ENCODE peak calls at places on chromosome 9, in four cellular contexts. One of them, this sample, is unnamed.
A peak's percentile ranks its signal among the peaks of the same experiment; 100 is the strongest.

GRCh38 chr9:114157516-114158176 is 2.3 kb downstream of the COL27A1 start:
- DNase-seq in stimulated activated CD4-positive, alpha-beta T cell treated with anti-CD3 and anti-CD28 coated beads, Interleukin-2, amount 100 ng/mL, for 48 hours: no peak
- DNase-seq in EL: peak; percentile 41
- DNase-seq in RWPE1: no peak
- DNase-seq in this sample: no peak

GRCh38 chr9:96217358-96217755 is 84.6 kb downstream of the HSD17B3 start:
- DNase-seq in stimulated activated CD4-positive, alpha-beta T cell treated with anti-CD3 and anti-CD28 coated beads, Interleukin-2, amount 100 ng/mL, for 48 hours: no peak
- DNase-seq in EL: no peak
- DNase-seq in RWPE1: no peak
- DNase-seq in this sample: no peak

GRCh38 chr9:68492801-68493200 is 47.9 kb downstream of the TMEM252 start:
- DNase-seq in RWPE1: no peak
- DNase-seq in stimulated activated CD4-positive, alpha-beta T cell treated with anti-CD3 and anti-CD28 coated beads, Interleukin-2, amount 100 ng/mL, for 48 hours: no peak
- DNase-seq in EL: no peak
- DNase-seq in this sample: no peak

GRCh38 chr9:33106827-33107621 is 30.6 kb upstream of the SMU1 start:
- DNase-seq in stimulated activated CD4-positive, alpha-beta T cell treated with anti-CD3 and anti-CD28 coated beads, Interleukin-2, amount 100 ng/mL, for 48 hours: no peak
- DNase-seq in RWPE1: peak; percentile 53
- DNase-seq in EL: peak; percentile 91
- DNase-seq in this sample: no peak

GRCh38 chr9:71858812-71859211 is 52.2 kb downstream of the ABHD17B start:
- DNase-seq in stimulated activated CD4-positive, alpha-beta T cell treated with anti-CD3 and anti-CD28 coated beads, Interleukin-2, amount 100 ng/mL, for 48 hours: no peak
- DNase-seq in EL: peak; percentile 39
- DNase-seq in RWPE1: peak; percentile 7
- DNase-seq in this sample: no peak

GRCh38 chr9:129341197-129341990 is 163.3 kb upstream of the IER5L start:
- DNase-seq in stimulated activated CD4-positive, alpha-beta T cell treated with anti-CD3 and anti-CD28 coated beads, Interleukin-2, amount 100 ng/mL, for 48 hours: no peak
- DNase-seq in RWPE1: no peak
- DNase-seq in EL: no peak
- DNase-seq in this sample: no peak

GRCh38 chr9:108687360-108687981 is 168.3 kb downstream of the ACTL7B start:
- DNase-seq in RWPE1: no peak
- DNase-seq in EL: peak; percentile 52
- DNase-seq in stimulated activated CD4-positive, alpha-beta T cell treated with anti-CD3 and anti-CD28 coated beads, Interleukin-2, amount 100 ng/mL, for 48 hours: no peak
- DNase-seq in this sample: no peak

GRCh38 chr9:112072721-112073553 is 102.2 kb downstream of the SUSD1 start:
- DNase-seq in stimulated activated CD4-positive, alpha-beta T cell treated with anti-CD3 and anti-CD28 coated beads, Interleukin-2, amount 100 ng/mL, for 48 hours: no peak
- DNase-seq in EL: peak; percentile 84
- DNase-seq in RWPE1: no peak
- DNase-seq in this sample: no peak

GRCh38 chr9:135770203-135770535 is 68.2 kb downstream of the KCNT1 start:
- DNase-seq in RWPE1: no peak
- DNase-seq in EL: no peak
- DNase-seq in stimulated activated CD4-positive, alpha-beta T cell treated with anti-CD3 and anti-CD28 coated beads, Interleukin-2, amount 100 ng/mL, for 48 hours: no peak
- DNase-seq in this sample: no peak

GRCh38 chr9:20684865-20685696 is 1.0 kb downstream of the FOCAD start:
- DNase-seq in RWPE1: peak; percentile 61
- DNase-seq in stimulated activated CD4-positive, alpha-beta T cell treated with anti-CD3 and anti-CD28 coated beads, Interleukin-2, amount 100 ng/mL, for 48 hours: no peak
- DNase-seq in EL: peak; percentile 74
- DNase-seq in this sample: no peak

GRCh38 chr9:110255417-110256141 is 728 bp downstream of the TXN start:
- DNase-seq in stimulated activated CD4-positive, alpha-beta T cell treated with anti-CD3 and anti-CD28 coated beads, Interleukin-2, amount 100 ng/mL, for 48 hours: peak; percentile 52
- DNase-seq in RWPE1: peak; percentile 59
- DNase-seq in EL: peak; percentile 71
- DNase-seq in this sample: peak; percentile 24

GRCh38 chr9:136403915-136404800 is 4.2 kb upstream of the SNAPC4 start:
- DNase-seq in RWPE1: no peak
- DNase-seq in EL: no peak
- DNase-seq in stimulated activated CD4-positive, alpha-beta T cell treated with anti-CD3 and anti-CD28 coated beads, Interleukin-2, amount 100 ng/mL, for 48 hours: no peak
- DNase-seq in this sample: peak; percentile 51

GRCh38 chr9:84697494-84698114 is 28.1 kb downstream of the NTRK2 start:
- DNase-seq in RWPE1: peak; percentile 65
- DNase-seq in stimulated activated CD4-positive, alpha-beta T cell treated with anti-CD3 and anti-CD28 coated beads, Interleukin-2, amount 100 ng/mL, for 48 hours: peak; percentile 32
- DNase-seq in EL: peak; percentile 50
- DNase-seq in this sample: peak; percentile 28

GRCh38 chr9:9799287-9799686 is 813.5 kb downstream of the PTPRD start:
- DNase-seq in RWPE1: no peak
- DNase-seq in stimulated activated CD4-positive, alpha-beta T cell treated with anti-CD3 and anti-CD28 coated beads, Interleukin-2, amount 100 ng/mL, for 48 hours: no peak
- DNase-seq in EL: no peak
- DNase-seq in this sample: no peak

GRCh38 chr9:130287736-130288135 is 22.2 kb downstream of the HMCN2 start:
- DNase-seq in stimulated activated CD4-positive, alpha-beta T cell treated with anti-CD3 and anti-CD28 coated beads, Interleukin-2, amount 100 ng/mL, for 48 hours: no peak
- DNase-seq in RWPE1: no peak
- DNase-seq in EL: no peak
- DNase-seq in this sample: no peak

GRCh38 chr9:128683340-128684064 is 5.5 kb upstream of the SET start:
- DNase-seq in RWPE1: peak; percentile 90
- DNase-seq in EL: peak; percentile 51
- DNase-seq in stimulated activated CD4-positive, alpha-beta T cell treated with anti-CD3 and anti-CD28 coated beads, Interleukin-2, amount 100 ng/mL, for 48 hours: no peak
- DNase-seq in this sample: no peak

GRCh38 chr9:70081120-70081495 is 37.5 kb downstream of the MAMDC2 start:
- DNase-seq in RWPE1: no peak
- DNase-seq in stimulated activated CD4-positive, alpha-beta T cell treated with anti-CD3 and anti-CD28 coated beads, Interleukin-2, amount 100 ng/mL, for 48 hours: no peak
- DNase-seq in EL: peak; percentile 72
- DNase-seq in this sample: no peak

GRCh38 chr9:33081128-33081851 is 4.8 kb upstream of the SMU1 start:
- DNase-seq in RWPE1: peak; percentile 93
- DNase-seq in stimulated activated CD4-positive, alpha-beta T cell treated with anti-CD3 and anti-CD28 coated beads, Interleukin-2, amount 100 ng/mL, for 48 hours: peak; percentile 43
- DNase-seq in EL: peak; percentile 87
- DNase-seq in this sample: peak; percentile 36

GRCh38 chr9:20355022-20355421 is 267.3 kb downstream of the MLLT3 start:
- DNase-seq in stimulated activated CD4-positive, alpha-beta T cell treated with anti-CD3 and anti-CD28 coated beads, Interleukin-2, amount 100 ng/mL, for 48 hours: no peak
- DNase-seq in RWPE1: peak; percentile 22
- DNase-seq in EL: peak; percentile 85
- DNase-seq in this sample: no peak

GRCh38 chr9:79447760-79448159 is 124.0 kb upstream of the TLE4 start:
- DNase-seq in RWPE1: no peak
- DNase-seq in EL: no peak
- DNase-seq in stimulated activated CD4-positive, alpha-beta T cell treated with anti-CD3 and anti-CD28 coated beads, Interleukin-2, amount 100 ng/mL, for 48 hours: no peak
- DNase-seq in this sample: no peak

GRCh38 chr9:127567898-127568617 is 44.0 kb upstream of the STXBP1 start:
- DNase-seq in stimulated activated CD4-positive, alpha-beta T cell treated with anti-CD3 and anti-CD28 coated beads, Interleukin-2, amount 100 ng/mL, for 48 hours: no peak
- DNase-seq in EL: no peak
- DNase-seq in RWPE1: no peak
- DNase-seq in this sample: no peak

GRCh38 chr9:76528642-76529190 is 69.7 kb downstream of the GCNT1 start:
- DNase-seq in stimulated activated CD4-positive, alpha-beta T cell treated with anti-CD3 and anti-CD28 coated beads, Interleukin-2, amount 100 ng/mL, for 48 hours: no peak
- DNase-seq in EL: no peak
- DNase-seq in RWPE1: no peak
- DNase-seq in this sample: no peak

GRCh38 chr9:69971643-69972449 is 71.8 kb upstream of the MAMDC2 start:
- DNase-seq in stimulated activated CD4-positive, alpha-beta T cell treated with anti-CD3 and anti-CD28 coated beads, Interleukin-2, amount 100 ng/mL, for 48 hours: peak; percentile 49
- DNase-seq in RWPE1: peak; percentile 86
- DNase-seq in EL: peak; percentile 69
- DNase-seq in this sample: peak; percentile 8

GRCh38 chr9:128191406-128192046 is at the start of gene CIZ1:
- DNase-seq in EL: peak; percentile 77
- DNase-seq in RWPE1: peak; percentile 92
- DNase-seq in stimulated activated CD4-positive, alpha-beta T cell treated with anti-CD3 and anti-CD28 coated beads, Interleukin-2, amount 100 ng/mL, for 48 hours: peak; percentile 67
- DNase-seq in this sample: peak; percentile 54

GRCh38 chr9:133658442-133659431 is 22.6 kb downstream of the DBH start:
- DNase-seq in RWPE1: peak; percentile 82
- DNase-seq in EL: peak; percentile 52
- DNase-seq in stimulated activated CD4-positive, alpha-beta T cell treated with anti-CD3 and anti-CD28 coated beads, Interleukin-2, amount 100 ng/mL, for 48 hours: no peak
- DNase-seq in this sample: no peak

GRCh38 chr9:114287001-114287762 is 35.7 kb upstream of the ORM1 start:
- DNase-seq in EL: no peak
- DNase-seq in RWPE1: no peak
- DNase-seq in stimulated activated CD4-positive, alpha-beta T cell treated with anti-CD3 and anti-CD28 coated beads, Interleukin-2, amount 100 ng/mL, for 48 hours: no peak
- DNase-seq in this sample: no peak

GRCh38 chr9:8025532-8025931 is 226.0 kb upstream of the DMAC1 start:
- DNase-seq in RWPE1: no peak
- DNase-seq in EL: no peak
- DNase-seq in stimulated activated CD4-positive, alpha-beta T cell treated with anti-CD3 and anti-CD28 coated beads, Interleukin-2, amount 100 ng/mL, for 48 hours: no peak
- DNase-seq in this sample: no peak

GRCh38 chr9:134606951-134607733 is 34.5 kb upstream of the COL5A1 start:
- DNase-seq in stimulated activated CD4-positive, alpha-beta T cell treated with anti-CD3 and anti-CD28 coated beads, Interleukin-2, amount 100 ng/mL, for 48 hours: no peak
- DNase-seq in RWPE1: no peak
- DNase-seq in EL: no peak
- DNase-seq in this sample: no peak

GRCh38 chr9:95477441-95477840 is 39.3 kb downstream of the PTCH1 start:
- DNase-seq in stimulated activated CD4-positive, alpha-beta T cell treated with anti-CD3 and anti-CD28 coated beads, Interleukin-2, amount 100 ng/mL, for 48 hours: no peak
- DNase-seq in RWPE1: no peak
- DNase-seq in EL: no peak
- DNase-seq in this sample: no peak

GRCh38 chr9:112505607-112506006 is 19.0 kb downstream of the KIAA1958 start:
- DNase-seq in stimulated activated CD4-positive, alpha-beta T cell treated with anti-CD3 and anti-CD28 coated beads, Interleukin-2, amount 100 ng/mL, for 48 hours: no peak
- DNase-seq in RWPE1: no peak
- DNase-seq in EL: no peak
- DNase-seq in this sample: no peak

GRCh38 chr9:128782669-128783068 is 4.4 kb upstream of the TBC1D13 start:
- DNase-seq in EL: no peak
- DNase-seq in RWPE1: no peak
- DNase-seq in stimulated activated CD4-positive, alpha-beta T cell treated with anti-CD3 and anti-CD28 coated beads, Interleukin-2, amount 100 ng/mL, for 48 hours: no peak
- DNase-seq in this sample: no peak

GRCh38 chr9:78261403-78262001 is 25.6 kb downstream of the CEP78 start:
- DNase-seq in stimulated activated CD4-positive, alpha-beta T cell treated with anti-CD3 and anti-CD28 coated beads, Interleukin-2, amount 100 ng/mL, for 48 hours: no peak
- DNase-seq in RWPE1: peak; percentile 48
- DNase-seq in EL: peak; percentile 30
- DNase-seq in this sample: no peak

GRCh38 chr9:737400-738120 is 103.9 kb upstream of the DMRT1 start:
- DNase-seq in EL: no peak
- DNase-seq in RWPE1: no peak
- DNase-seq in stimulated activated CD4-positive, alpha-beta T cell treated with anti-CD3 and anti-CD28 coated beads, Interleukin-2, amount 100 ng/mL, for 48 hours: no peak
- DNase-seq in this sample: no peak

GRCh38 chr9:12739014-12739413 is 35.8 kb upstream of the LURAP1L start:
- DNase-seq in RWPE1: no peak
- DNase-seq in EL: peak; percentile 45
- DNase-seq in stimulated activated CD4-positive, alpha-beta T cell treated with anti-CD3 and anti-CD28 coated beads, Interleukin-2, amount 100 ng/mL, for 48 hours: no peak
- DNase-seq in this sample: no peak

GRCh38 chr9:117548556-117548955 is 133.7 kb upstream of the ASTN2 start:
- DNase-seq in EL: no peak
- DNase-seq in RWPE1: no peak
- DNase-seq in stimulated activated CD4-positive, alpha-beta T cell treated with anti-CD3 and anti-CD28 coated beads, Interleukin-2, amount 100 ng/mL, for 48 hours: no peak
- DNase-seq in this sample: no peak

GRCh38 chr9:115137511-115137910 is 19.6 kb upstream of the TNC start:
- DNase-seq in EL: no peak
- DNase-seq in RWPE1: no peak
- DNase-seq in stimulated activated CD4-positive, alpha-beta T cell treated with anti-CD3 and anti-CD28 coated beads, Interleukin-2, amount 100 ng/mL, for 48 hours: no peak
- DNase-seq in this sample: no peak

GRCh38 chr9:130197888-130198287 is 25.7 kb downstream of the NCS1 start:
- DNase-seq in EL: no peak
- DNase-seq in stimulated activated CD4-positive, alpha-beta T cell treated with anti-CD3 and anti-CD28 coated beads, Interleukin-2, amount 100 ng/mL, for 48 hours: no peak
- DNase-seq in RWPE1: no peak
- DNase-seq in this sample: no peak

GRCh38 chr9:33817327-33818166 is 587 bp downstream of the UBE2R2 start:
- DNase-seq in RWPE1: peak; percentile 73
- DNase-seq in EL: peak; percentile 80
- DNase-seq in stimulated activated CD4-positive, alpha-beta T cell treated with anti-CD3 and anti-CD28 coated beads, Interleukin-2, amount 100 ng/mL, for 48 hours: peak; percentile 52
- DNase-seq in this sample: peak; percentile 40

GRCh38 chr9:82170871-82171270 is 182.3 kb downstream of the SPATA31D1 start:
- DNase-seq in stimulated activated CD4-positive, alpha-beta T cell treated with anti-CD3 and anti-CD28 coated beads, Interleukin-2, amount 100 ng/mL, for 48 hours: no peak
- DNase-seq in EL: no peak
- DNase-seq in RWPE1: no peak
- DNase-seq in this sample: no peak